ENCODE peak calls at places on chromosomes 6 and 20, in nine cellular contexts. H is coronary artery, W is GM12864, P is endothelial cell, C is HCT116, Q is omental fat pad, V is RWPE1, U is AG04449, G is AG04450. O is an unnamed sample.

GRCh38 chr6:18261877-18262276 is 2.5 kb downstream of the DEK start:
- DNase-seq in H (no peak), W (no peak), P (no peak), C (no peak), Q (no peak), V (no peak), U (no peak), G (no peak), O (no peak)

GRCh38 chr6:170083236-170084051 is 207.4 kb downstream of the DLL1 start:
- DNase-seq in H (peak), W (no peak), P (no peak), C (no peak), Q (peak), V (no peak), U (no peak), G (no peak), O (no peak)

GRCh38 chr20:60921021-60921622 is 330.9 kb upstream of the CDH4 start:
- DNase-seq in H (no peak), W (no peak), P (no peak), C (no peak), Q (no peak), V (no peak), U (no peak), G (no peak), O (peak)

GRCh38 chr20:22684072-22684762 is 99.8 kb upstream of the FOXA2 start:
- DNase-seq in H (no peak), W (no peak), P (peak), C (peak), Q (peak), V (peak), U (peak), G (peak), O (peak)

GRCh38 chr20:59671661-59672471 is 67.5 kb downstream of the PHACTR3 start:
- DNase-seq in H (peak), W (no peak), P (no peak), C (no peak), Q (no peak), V (no peak), U (no peak), G (no peak), O (no peak)

GRCh38 chr20:10402938-10403593 is 31.0 kb downstream of the MKKS start:
- DNase-seq in H (no peak), W (no peak), P (no peak), C (no peak), Q (no peak), V (no peak), U (no peak), G (no peak), O (no peak)

GRCh38 chr6:106469882-106470281 is 109.4 kb downstream of the CRYBG1 start:
- DNase-seq in H (no peak), W (no peak), P (no peak), C (no peak), Q (no peak), V (no peak), U (no peak), G (no peak), O (no peak)

GRCh38 chr20:21529863-21530262 is 16.0 kb upstream of the NKX2-2 start:
- DNase-seq in H (no peak), W (no peak), P (no peak), C (peak), Q (no peak), V (no peak), U (no peak), G (no peak), O (peak)

GRCh38 chr6:157019733-157020132 is 242.6 kb downstream of the ARID1B start:
- DNase-seq in H (no peak), W (no peak), P (no peak), C (no peak), Q (no peak), V (no peak), U (no peak), G (no peak), O (peak)

GRCh38 chr20:64082126-64082638 is 2.0 kb downstream of the LKAAEAR1 start:
- DNase-seq in H (no peak), W (no peak), P (no peak), C (no peak), Q (no peak), V (no peak), U (no peak), G (no peak), O (no peak)

GRCh38 chr6:27601668-27602254 is 128.9 kb upstream of the ZNF184 start:
- DNase-seq in H (no peak), W (no peak), P (peak), C (no peak), Q (no peak), V (no peak), U (no peak), G (no peak), O (no peak)

GRCh38 chr6:41256383-41256782 is 28.2 kb downstream of the TREML4 start:
- DNase-seq in H (no peak), W (peak), P (no peak), C (no peak), Q (no peak), V (no peak), U (no peak), G (no peak), O (peak)

GRCh38 chr6:128731249-128732165 is 151.4 kb upstream of the LAMA2 start:
- DNase-seq in H (no peak), W (no peak), P (peak), C (peak), Q (no peak), V (peak), U (no peak), G (peak), O (peak)

DNA sequence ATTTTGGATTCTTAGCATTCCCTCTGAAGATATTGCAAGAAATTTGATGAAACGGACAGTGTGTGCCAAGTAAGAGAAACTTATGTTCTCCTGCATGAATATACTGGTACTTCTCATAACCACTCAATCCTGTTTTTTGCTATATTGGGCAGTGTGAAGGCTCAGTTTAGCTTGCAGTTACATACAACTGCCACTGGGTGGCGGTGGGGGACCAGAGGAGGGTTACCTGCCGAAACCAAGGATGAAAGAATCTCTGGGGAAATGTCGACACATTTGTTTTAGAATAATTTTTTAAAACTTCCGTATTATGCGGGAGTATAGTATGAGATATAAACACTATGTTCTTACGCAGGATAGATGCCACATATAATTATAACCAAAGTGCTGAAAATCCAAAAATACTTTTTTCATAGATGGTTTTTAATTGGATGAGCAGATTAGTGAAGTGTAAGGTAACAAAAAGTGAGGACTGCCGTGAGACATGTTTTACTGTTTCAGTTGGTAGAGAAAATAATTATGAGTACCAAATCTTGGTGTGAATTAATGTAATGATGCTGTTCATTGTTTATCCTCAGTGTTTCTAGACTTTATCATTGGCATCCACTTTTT is 9.7 kb downstream of the TRMT11 start:
- DNase-seq in H (no peak), W (peak), P (peak), C (peak), Q (no peak), V (peak), U (no peak), G (no peak), O (peak)
- TF ChIP-seq CTCF in H (peak), W (peak), P (peak), C (peak), Q (peak), V (peak), U (peak), G (peak), O (peak)

DNA sequence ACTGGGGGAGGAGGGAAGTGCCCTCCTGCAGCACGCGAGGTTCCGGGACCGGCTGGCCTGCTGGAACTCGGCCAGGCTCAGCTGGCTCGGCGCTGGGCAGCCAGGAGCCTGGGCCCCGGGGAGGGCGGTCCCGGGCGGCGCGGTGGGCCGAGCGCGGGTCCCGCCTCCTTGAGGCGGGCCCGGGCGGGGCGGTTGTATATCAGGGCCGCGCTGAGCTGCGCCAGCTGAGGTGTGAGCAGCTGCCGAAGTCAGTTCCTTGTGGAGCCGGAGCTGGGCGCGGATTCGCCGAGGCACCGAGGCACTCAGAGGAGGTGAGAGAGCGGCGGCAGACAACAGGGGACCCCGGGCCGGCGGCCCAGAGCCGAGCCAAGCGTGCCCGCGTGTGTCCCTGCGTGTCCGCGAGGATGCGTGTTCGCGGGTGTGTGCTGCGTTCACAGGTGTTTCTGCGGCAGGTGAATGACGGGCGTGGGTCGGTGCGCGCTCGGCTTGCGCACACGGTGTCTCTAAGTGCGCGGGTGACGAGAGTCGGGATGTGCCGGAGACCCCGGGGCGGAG is at the start of gene CDKN1A:
- DNase-seq in H (peak), W (no peak), P (peak), C (peak), Q (peak), V (peak), U (no peak), G (peak), O (peak)
- TF ChIP-seq CTCF in H (no peak), W (no peak), P (no peak), C (no peak), Q (no peak), V (no peak), U (no peak), G (no peak), O (no peak)

GRCh38 chr6:14315353-14315752 is 197.8 kb downstream of the CD83 start:
- DNase-seq in H (no peak), W (no peak), P (no peak), C (no peak), Q (no peak), V (no peak), U (no peak), G (no peak), O (no peak)

GRCh38 chr6:14320342-14320741 is 202.8 kb downstream of the CD83 start:
- DNase-seq in H (no peak), W (no peak), P (no peak), C (no peak), Q (no peak), V (no peak), U (no peak), G (no peak), O (no peak)

GRCh38 chr6:14313220-14313619 is 195.6 kb downstream of the CD83 start:
- DNase-seq in H (no peak), W (no peak), P (no peak), C (no peak), Q (no peak), V (no peak), U (no peak), G (no peak), O (peak)

GRCh38 chr6:14317616-14318015 is 200.0 kb downstream of the CD83 start:
- DNase-seq in H (no peak), W (no peak), P (no peak), C (no peak), Q (no peak), V (no peak), U (no peak), G (no peak), O (no peak)

GRCh38 chr6:14316911-14317535 is 199.5 kb downstream of the CD83 start:
- DNase-seq in H (no peak), W (no peak), P (no peak), C (no peak), Q (no peak), V (no peak), U (no peak), G (no peak), O (peak)
- TF ChIP-seq CTCF in H (no peak), W (peak), P (no peak), C (peak), Q (no peak), V (no peak), U (no peak), G (peak), O (no peak)

GRCh38 chr6:150086026-150086425 is 17.1 kb upstream of the ULBP3 start:
- DNase-seq in H (no peak), W (no peak), P (no peak), C (no peak), Q (no peak), V (no peak), U (no peak), G (no peak), O (no peak)

GRCh38 chr6:150079604-150080003 is 10.7 kb upstream of the ULBP3 start:
- DNase-seq in H (peak), W (no peak), P (no peak), C (no peak), Q (no peak), V (no peak), U (no peak), G (no peak), O (no peak)

GRCh38 chr6:150078788-150079187 is 9.9 kb upstream of the ULBP3 start:
- DNase-seq in H (no peak), W (no peak), P (no peak), C (no peak), Q (no peak), V (no peak), U (no peak), G (no peak), O (no peak)

GRCh38 chr6:150084426-150084825 is 15.5 kb upstream of the ULBP3 start:
- DNase-seq in H (no peak), W (no peak), P (no peak), C (no peak), Q (no peak), V (no peak), U (no peak), G (no peak), O (no peak)

GRCh38 chr6:150081702-150082101 is 12.8 kb upstream of the ULBP3 start:
- DNase-seq in H (no peak), W (no peak), P (no peak), C (no peak), Q (no peak), V (no peak), U (no peak), G (no peak), O (no peak)
- TF ChIP-seq CTCF in H (no peak), W (no peak), P (peak), C (no peak), Q (no peak), V (no peak), U (no peak), G (no peak), O (no peak)

O was measured in GM20000.